ENCODE peak calls at places on chromosomes 4 and X, in six cellular contexts. G is HepG2, Z is A549, L is K562, F is endothelial cell of umbilical vein, K is GM12878. Y is an unnamed sample.

GRCh38 chrX:74613350-74614192 is 853 bp downstream of the RLIM start:
- DNase-seq in G (peak; percentile 6), Z (peak; percentile 23), L (peak; percentile 21), F (peak; percentile 40), K (no peak), Y (peak; percentile 60)

GRCh38 chrX:13658602-13659001 is 5.7 kb downstream of the TCEANC start:
- DNase-seq in G (peak; percentile 34), Z (peak; percentile 25), L (peak; percentile 58), F (peak; percentile 52), K (no peak), Y (peak; percentile 70)

GRCh38 chrX:37454537-37455285 is 105.5 kb downstream of the PRRG1 start:
- DNase-seq in G (no peak), Z (peak; percentile 6), L (no peak), F (peak; percentile 32), K (no peak), Y (no peak)

GRCh38 chr4:45662996-45663395 is 460.9 kb downstream of the GABRG1 start:
- DNase-seq in G (no peak), Z (no peak), L (no peak), F (no peak), K (no peak), Y (no peak)

GRCh38 chrX:116384406-116384805 is 52.0 kb upstream of the SLC6A14 start:
- DNase-seq in G (no peak), Z (no peak), L (no peak), F (no peak), K (no peak), Y (no peak)

GRCh38 chr4:154018659-154019058 is 229.8 kb upstream of the SFRP2 start:
- DNase-seq in G (no peak), Z (no peak), L (peak; percentile 2), F (no peak), K (no peak), Y (peak; percentile 11)

GRCh38 chr4:158005021-158005420 is 167.8 kb downstream of the GASK1B start:
- DNase-seq in G (no peak), Z (no peak), L (no peak), F (peak; percentile 59), K (no peak), Y (no peak)

GRCh38 chrX:72021975-72022374 is 109.7 kb downstream of the RTL5 start:
- DNase-seq in G (no peak), Z (no peak), L (peak; percentile 48), F (no peak), K (no peak), Y (peak; percentile 48)

GRCh38 chr4:44145868-44146267 is 302.7 kb downstream of the KCTD8 start:
- DNase-seq in G (no peak), Z (no peak), L (no peak), F (peak; percentile 77), K (no peak), Y (peak; percentile 4)

GRCh38 chrX:3262906-3263305 is 83.5 kb downstream of the MXRA5 start:
- DNase-seq in G (peak; percentile 6), Z (peak; percentile 14), L (no peak), F (peak; percentile 76), K (no peak), Y (no peak)

GRCh38 chrX:54808109-54808604 is 612 bp downstream of the MAGED2 start:
- DNase-seq in G (peak; percentile 2), Z (peak; percentile 36), L (peak; percentile 54), F (peak; percentile 58), K (no peak), Y (no peak)

GRCh38 chrX:54811301-54811885 is 3.8 kb downstream of the MAGED2 start:
- DNase-seq in G (no peak), Z (no peak), L (no peak), F (no peak), K (no peak), Y (no peak)

GRCh38 chrX:54812306-54812705 is 4.8 kb downstream of the MAGED2 start:
- DNase-seq in G (no peak), Z (no peak), L (no peak), F (no peak), K (no peak), Y (no peak)

GRCh38 chrX:54808605-54809483 is 1.3 kb downstream of the MAGED2 start:
- DNase-seq in G (peak; percentile 92), Z (peak; percentile 89), L (peak; percentile 92), F (peak; percentile 98), K (peak; percentile 92), Y (peak; percentile 92)

DNA sequence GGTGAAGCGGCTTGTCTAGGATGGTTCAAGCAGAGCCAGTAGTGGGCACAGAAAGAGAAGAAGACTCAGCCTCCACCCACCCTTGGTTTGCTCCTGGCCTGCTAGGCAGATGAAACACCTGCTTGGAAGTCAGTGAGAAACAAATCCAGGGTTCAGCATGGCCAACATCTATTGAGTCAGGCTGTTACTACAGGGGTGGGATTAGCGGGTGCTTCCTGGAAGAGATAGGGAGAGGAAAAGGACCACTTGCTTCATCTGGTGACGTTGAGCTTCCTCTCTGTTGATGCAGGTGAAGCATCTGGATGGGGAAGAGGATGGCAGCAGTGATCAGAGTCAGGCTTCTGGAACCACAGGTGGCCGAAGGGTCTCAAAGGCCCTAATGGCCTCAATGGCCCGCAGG is 3.0 kb downstream of the MAGED2 start:
- DNase-seq in G (no peak), Z (no peak), L (no peak), F (no peak), K (no peak), Y (no peak)
- H3K4me3 ChIP-seq in G (peak overlapping the region; percentile 71), Z (no peak overlapping the region), L (no peak overlapping the region), F (no peak overlapping the region), K (no peak overlapping the region), Y (no peak overlapping the region)

GRCh38 chr4:173448103-173448502 is 49.2 kb upstream of the SCRG1 start:
- DNase-seq in G (no peak), Z (no peak), L (no peak), F (no peak), K (no peak), Y (no peak)

GRCh38 chr4:173442223-173442932 is 43.5 kb upstream of the SCRG1 start:
- DNase-seq in G (no peak), Z (no peak), L (peak; percentile 22), F (no peak), K (no peak), Y (no peak)

GRCh38 chr4:173440888-173441287 is 42.0 kb upstream of the SCRG1 start:
- DNase-seq in G (no peak), Z (no peak), L (no peak), F (no peak), K (no peak), Y (no peak)

GRCh38 chr4:173446416-173446815 is 47.5 kb upstream of the SCRG1 start:
- DNase-seq in G (no peak), Z (no peak), L (no peak), F (no peak), K (no peak), Y (no peak)

DNA sequence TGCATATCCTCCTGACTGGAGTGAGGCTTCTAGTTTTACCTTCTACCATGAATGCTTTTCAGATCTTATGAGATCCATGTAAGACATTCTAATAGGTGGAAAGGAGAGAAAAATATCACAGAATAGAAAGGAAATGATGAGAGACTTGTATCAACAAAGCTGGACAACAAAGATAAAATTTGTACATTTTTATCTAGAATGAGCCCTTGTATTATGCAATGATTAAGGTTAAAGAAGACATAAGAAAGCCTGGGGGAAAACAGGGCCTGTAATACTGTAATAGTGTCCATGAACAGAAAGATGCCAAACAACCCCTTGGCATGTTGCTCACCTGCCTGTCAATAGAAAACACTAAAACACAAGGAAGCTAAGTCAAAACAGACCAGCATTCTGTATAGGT is 44.2 kb upstream of the SCRG1 start:
- DNase-seq in G (no peak), Z (no peak), L (no peak), F (peak; percentile 20), K (no peak), Y (no peak)
- TF ChIP-seq MYC in G (no peak), Z (no peak), L (no peak), F (no peak), K (no peak), Y (no peak)

DNA sequence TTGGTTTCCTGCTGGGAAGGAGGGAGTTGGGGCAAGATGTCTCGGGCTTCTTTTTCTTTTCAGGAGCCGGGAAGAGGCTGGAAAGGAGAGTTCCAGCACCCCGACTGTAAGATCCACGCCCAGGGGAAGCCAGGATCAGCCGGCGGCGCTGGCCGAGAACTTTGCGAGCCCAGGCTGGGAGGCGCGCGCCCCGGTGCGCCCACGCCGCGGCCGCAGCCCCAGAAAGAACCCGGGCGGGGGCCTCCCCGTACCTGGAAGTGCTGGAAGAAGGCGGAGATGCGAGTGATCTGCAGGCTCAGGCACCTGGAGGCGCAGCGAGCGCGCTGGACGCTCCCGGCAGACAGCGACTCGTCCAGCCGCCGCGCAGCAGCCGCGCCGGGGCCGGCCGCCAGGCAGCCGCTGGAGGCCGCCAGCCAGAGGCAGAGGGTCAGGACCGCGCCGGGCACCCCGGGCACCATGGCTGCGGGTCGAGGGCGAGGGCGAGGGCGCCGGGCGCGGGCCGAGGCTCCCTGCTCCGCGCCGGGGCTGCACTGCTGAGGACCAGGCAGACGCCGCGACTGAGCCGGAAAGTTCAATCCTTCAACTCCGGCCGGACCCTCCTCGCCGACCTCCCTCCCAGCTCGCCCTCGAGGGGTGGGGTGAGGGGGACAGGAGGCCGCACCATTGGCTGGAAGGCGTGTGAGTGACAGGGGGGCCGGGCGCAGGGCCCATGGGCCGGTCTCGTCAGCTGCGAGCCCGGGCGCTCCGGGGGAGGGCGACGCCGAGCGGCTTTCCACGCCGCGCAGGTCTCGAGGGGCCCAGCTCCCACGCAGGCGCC is at the start of gene ANOS1:
- DNase-seq in G (no peak), Z (no peak), L (no peak), F (peak; percentile 52), K (no peak), Y (no peak)
- H3K4me3 ChIP-seq in G (no peak within 1 kb of the TSS), Z (peak within 1 kb of the TSS; percentile 45), L (no peak within 1 kb of the TSS), F (peak within 1 kb of the TSS; percentile 38), K (no peak within 1 kb of the TSS), Y (no peak within 1 kb of the TSS)

GRCh38 chr4:6686104-6686787 is 7.4 kb upstream of the S100P start:
- DNase-seq in G (no peak), Z (no peak), L (no peak), F (no peak), K (no peak), Y (no peak)

GRCh38 chr4:6692379-6692778 is 1.3 kb upstream of the S100P start:
- DNase-seq in G (no peak), Z (no peak), L (no peak), F (no peak), K (no peak), Y (no peak)

GRCh38 chr4:6687947-6688878 is 5.5 kb upstream of the S100P start:
- DNase-seq in G (peak; percentile 57), Z (no peak), L (no peak), F (no peak), K (no peak), Y (peak; percentile 51)

GRCh38 chr4:6689506-6689960 is 4.1 kb upstream of the S100P start:
- DNase-seq in G (peak; percentile 50), Z (no peak), L (no peak), F (no peak), K (no peak), Y (peak; percentile 45)

DNA sequence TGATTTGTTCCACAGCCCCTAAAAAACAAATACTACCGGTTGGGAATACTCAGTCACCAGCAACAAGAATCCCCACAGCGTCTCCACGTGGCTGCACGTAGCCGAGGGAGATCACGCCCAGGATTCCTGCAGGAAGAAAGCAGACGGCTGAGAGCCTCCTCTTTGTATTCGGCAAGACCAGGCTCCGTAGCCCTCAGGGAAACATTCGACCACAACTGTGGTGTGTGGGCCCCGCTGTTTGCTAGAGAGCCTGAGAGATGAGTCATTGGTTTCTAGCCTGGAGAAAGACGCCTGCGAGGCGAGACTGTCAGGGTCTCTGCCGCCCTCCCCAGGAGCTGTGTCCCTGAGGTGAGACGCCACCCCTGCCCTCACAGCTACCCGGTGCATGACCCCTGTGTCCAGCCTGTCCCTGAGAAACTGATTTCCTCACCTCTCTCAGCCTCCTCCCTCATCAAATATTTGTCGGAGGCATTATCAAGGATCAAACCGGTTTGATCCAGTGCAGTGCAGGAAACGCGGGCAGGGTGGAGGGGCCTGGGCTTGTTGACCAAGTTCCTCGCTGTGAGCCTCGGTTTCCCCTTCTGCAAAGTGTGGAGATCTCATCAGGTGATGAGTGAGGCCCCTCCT is 4.7 kb upstream of the S100P start:
- DNase-seq in G (peak; percentile 91), Z (peak; percentile 77), L (peak; percentile 83), F (peak; percentile 39), K (no peak), Y (peak; percentile 99)
- TF ChIP-seq MYC in G (peak; percentile 70), Z (peak; percentile 46), L (no peak), F (no peak), K (no peak), Y (no peak)